ENCODE peak calls at places on chromosomes 7 and 10, in six cellular contexts. C is transverse colon, N is pancreas, K is aorta, R is cardiac muscle cell, A is IMR-90. I is an unnamed sample.

GRCh38 chr10:4673279-4674040 is 152.5 kb upstream of the AKR1E2 start:
- DNase-seq in C (no peak), N (no peak), K (no peak), R (no peak), A (no peak), I (no peak)

GRCh38 chr7:3092468-3092867 is 48.8 kb upstream of the CARD11 start:
- DNase-seq in C (peak), N (no peak), K (no peak), R (no peak), A (peak), I (no peak)

GRCh38 chr7:43234968-43235367 is 122.5 kb downstream of the HECW1 start:
- DNase-seq in C (no peak), N (no peak), K (no peak), R (no peak), A (no peak), I (no peak)

GRCh38 chr7:45159296-45159695 is 1.7 kb downstream of the RAMP3 start:
- DNase-seq in C (no peak), N (no peak), K (peak), R (no peak), A (no peak), I (no peak)

GRCh38 chr10:79490400-79491081 is 21.8 kb upstream of the EIF5AL1 start:
- DNase-seq in C (peak), N (no peak), K (no peak), R (peak), A (peak), I (no peak)

GRCh38 chr10:49302088-49302487 is 3.1 kb downstream of the C10orf71 start:
- DNase-seq in C (no peak), N (no peak), K (no peak), R (no peak), A (no peak), I (no peak)

GRCh38 chr7:156944876-156945275 is 4.6 kb upstream of the NOM1 start:
- DNase-seq in C (no peak), N (no peak), K (no peak), R (no peak), A (no peak), I (no peak)

GRCh38 chr10:59839576-59839975 is 66.8 kb downstream of the CCDC6 start:
- DNase-seq in C (no peak), N (no peak), K (no peak), R (peak), A (peak), I (no peak)

GRCh38 chr7:2201686-2202360 is 30.9 kb downstream of the MAD1L1 start:
- DNase-seq in C (no peak), N (no peak), K (no peak), R (no peak), A (no peak), I (no peak)

GRCh38 chr7:93115796-93116195 is 2.0 kb downstream of the SAMD9 start:
- DNase-seq in C (no peak), N (no peak), K (no peak), R (peak), A (peak), I (no peak)

GRCh38 chr7:152853236-152853635 is 93.7 kb downstream of the ACTR3B start:
- DNase-seq in C (no peak), N (no peak), K (no peak), R (no peak), A (no peak), I (no peak)

GRCh38 chr10:13822475-13822874 is 235.7 kb downstream of the PRPF18 start:
- DNase-seq in C (no peak), N (no peak), K (no peak), R (no peak), A (no peak), I (no peak)

GRCh38 chr7:40827217-40828085 is 692.6 kb downstream of the SUGCT start:
- DNase-seq in C (no peak), N (no peak), K (no peak), R (no peak), A (no peak), I (no peak)
- H3K27ac ChIP-seq in C (peak), N (no peak), K (peak), R (peak), A (peak), I (no peak)

GRCh38 chr7:23530355-23530754 is 1.4 kb downstream of the TRA2A start:
- DNase-seq in C (no peak), N (no peak), K (no peak), R (peak), A (peak), I (no peak)
- H3K27ac ChIP-seq in C (peak), N (peak), K (no peak), R (peak), A (peak), I (no peak)

DNA sequence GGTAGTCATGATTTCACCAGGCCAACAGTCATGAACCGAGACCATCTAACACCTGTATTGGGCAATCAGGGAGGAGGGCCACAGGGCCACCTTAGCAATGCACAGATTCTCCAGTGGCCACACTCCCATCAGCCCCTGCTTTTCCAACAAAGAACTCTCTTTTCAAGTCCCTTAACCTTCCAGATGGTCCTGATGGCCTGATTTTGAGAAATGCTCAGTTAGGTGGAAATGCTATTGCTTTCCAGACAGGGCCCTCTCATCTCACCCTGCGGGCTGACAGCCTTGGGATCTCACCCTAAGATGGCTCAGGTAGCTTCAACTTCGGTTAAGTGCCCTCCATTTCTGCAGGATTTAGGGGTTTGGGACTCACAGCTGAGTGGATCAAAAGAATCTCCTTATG is 131.9 kb upstream of the PRR15 start:
- DNase-seq in C (no peak), N (no peak), K (no peak), R (no peak), A (no peak), I (no peak)
- H3K27ac ChIP-seq in C (no peak), N (no peak), K (no peak), R (no peak), A (no peak), I (no peak)

GRCh38 chr10:73955719-73956118 is 42.2 kb upstream of the VCL start:
- DNase-seq in C (no peak), N (no peak), K (no peak), R (no peak), A (no peak), I (no peak)
- H3K27ac ChIP-seq in C (peak), N (no peak), K (no peak), R (peak), A (no peak), I (no peak)

DNA sequence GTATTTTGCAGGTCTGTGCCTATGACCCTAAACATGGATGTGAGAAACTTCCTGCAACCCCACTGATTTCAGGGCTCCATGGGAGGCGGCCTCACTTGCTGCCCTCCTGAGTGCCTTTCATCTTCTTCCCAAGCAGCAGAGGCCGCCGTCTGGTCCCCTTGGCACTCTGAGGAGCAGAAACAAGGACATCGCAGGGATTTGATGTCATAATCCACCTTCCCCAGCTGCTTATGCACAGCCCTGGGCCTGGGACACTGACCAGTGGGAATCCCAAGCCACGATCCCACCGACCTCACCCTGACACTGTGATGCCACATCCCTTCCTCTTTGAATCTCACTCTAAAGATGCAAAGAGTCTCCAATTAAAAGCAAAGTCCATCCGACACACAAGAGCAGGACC is 7.7 kb downstream of the CAMK2G start:
- DNase-seq in C (no peak), N (no peak), K (no peak), R (no peak), A (no peak), I (no peak)
- H3K27ac ChIP-seq in C (peak), N (no peak), K (peak), R (no peak), A (no peak), I (peak)

GRCh38 chr7:39372383-39372782 is 193.8 kb upstream of the YAE1 start:
- DNase-seq in C (no peak), N (no peak), K (no peak), R (no peak), A (no peak), I (no peak)
- H3K27ac ChIP-seq in C (no peak), N (no peak), K (no peak), R (no peak), A (no peak), I (no peak)

DNA sequence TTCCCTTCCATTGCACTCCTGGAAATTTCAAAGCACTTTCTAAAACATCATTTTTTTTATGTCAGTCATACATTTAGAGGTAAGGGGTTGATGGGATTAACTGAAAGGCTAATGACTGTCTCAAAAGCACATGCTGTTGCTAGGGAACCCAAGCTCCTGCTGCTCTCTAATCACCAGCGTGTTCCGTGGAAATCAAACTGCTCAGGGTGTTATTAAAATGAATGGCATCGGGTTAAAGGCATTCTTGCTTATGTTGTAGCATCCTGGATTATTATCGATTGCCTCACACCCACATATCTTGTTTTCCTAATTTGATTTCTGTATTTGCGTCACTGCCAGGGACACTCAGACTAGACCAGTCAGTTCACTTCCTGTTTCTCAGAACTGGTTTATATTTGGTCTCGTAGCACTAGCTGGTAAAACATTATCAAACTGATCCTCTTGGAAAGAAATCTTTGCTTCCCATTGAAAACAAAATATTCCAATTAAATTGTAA is 216.5 kb upstream of the MKLN1 start:
- DNase-seq in C (peak), N (no peak), K (no peak), R (peak), A (peak), I (no peak)
- H3K27ac ChIP-seq in C (peak), N (peak), K (no peak), R (no peak), A (peak), I (peak)

GRCh38 chr7:35905555-35905954 is 104.7 kb downstream of the SEPTIN7 start:
- DNase-seq in C (no peak), N (no peak), K (no peak), R (peak), A (peak), I (no peak)
- H3K27ac ChIP-seq in C (no peak), N (no peak), K (no peak), R (no peak), A (no peak), I (peak)

GRCh38 chr10:119024882-119025281 is 4.6 kb upstream of the NANOS1 start:
- DNase-seq in C (no peak), N (no peak), K (no peak), R (no peak), A (no peak), I (no peak)
- H3K27ac ChIP-seq in C (peak), N (peak), K (peak), R (no peak), A (no peak), I (no peak)